ENCODE peak calls at places on chromosomes 4 and X, in seven cellular contexts. Y is upper lobe of left lung, C is HepG2, A is HCT116, M is GM23338, S is Panc1, B is GM12878. X is an unnamed sample.

GRCh38 chr4:79982587-79983327 is 90.3 kb downstream of the ANTXR2 start:
- ATAC-seq in S (no peak), Y (no peak), M (no peak), B (no peak), C (no peak), A (no peak), X (no peak)

GRCh38 chr4:39357002-39357401 is 9.2 kb downstream of the RFC1 start:
- ATAC-seq in M (no peak), S (no peak), Y (no peak), B (peak; percentile 64), C (no peak), A (no peak), X (no peak)

GRCh38 chr4:127352220-127352619 is 280.5 kb upstream of the INTU start:
- ATAC-seq in Y (no peak), S (no peak), M (peak; percentile 82), C (peak; percentile 53), A (peak; percentile 58), B (no peak), X (no peak)

GRCh38 chr4:163111588-163111987 is 55.1 kb downstream of the NAF1 start:
- ATAC-seq in C (peak; percentile 67), S (no peak), M (peak; percentile 73), Y (no peak), B (no peak), A (peak; percentile 65), X (no peak)

GRCh38 chrX:66602381-66602938 is 36.4 kb downstream of the EDA2R start:
- ATAC-seq in C (peak; percentile 65), B (peak; percentile 69), M (no peak), S (no peak), A (no peak), Y (no peak), X (no peak)

GRCh38 chr4:76896048-76896447 is 1.9 kb downstream of the SOWAHB start:
- ATAC-seq in A (no peak), B (no peak), S (no peak), C (no peak), Y (no peak), M (no peak), X (no peak)

GRCh38 chrX:41559235-41559634 is 112.1 kb downstream of the NYX start:
- ATAC-seq in S (no peak), M (no peak), B (no peak), A (no peak), Y (no peak), C (no peak), X (no peak)

GRCh38 chr4:10069065-10069626 is 47.5 kb downstream of the WDR1 start:
- ATAC-seq in B (peak; percentile 21), S (no peak), C (peak; percentile 47), Y (no peak), A (no peak), M (peak; percentile 30), X (no peak)

GRCh38 chr4:3010577-3010976 is 47.2 kb downstream of the GRK4 start:
- ATAC-seq in M (no peak), B (no peak), C (no peak), A (no peak), Y (no peak), S (no peak), X (peak; percentile 35)

GRCh38 chrX:86002076-86002896 is 45.1 kb downstream of the CHM start:
- ATAC-seq in S (no peak), Y (no peak), A (peak; percentile 61), B (peak; percentile 55), C (peak; percentile 99), M (peak; percentile 92), X (no peak)

GRCh38 chr4:67051000-67051789 is 494.1 kb downstream of the CENPC start:
- ATAC-seq in M (peak; percentile 67), B (no peak), S (no peak), C (no peak), A (no peak), Y (no peak), X (no peak)

GRCh38 chr4:13160906-13161305 is 323.2 kb downstream of the RAB28 start:
- ATAC-seq in Y (no peak), M (no peak), S (no peak), A (no peak), C (no peak), B (no peak), X (no peak)

GRCh38 chr4:137343221-137343620 is 189.1 kb downstream of the PCDH18 start:
- ATAC-seq in C (no peak), B (no peak), M (no peak), A (no peak), Y (no peak), S (no peak), X (no peak)

GRCh38 chrX:149858592-149858991 is 22.4 kb upstream of the MAGEA8 start:
- ATAC-seq in C (no peak), B (no peak), S (no peak), M (no peak), A (no peak), Y (peak; percentile 22), X (no peak)

GRCh38 chr4:86947494-86948120 is 12.8 kb downstream of the AFF1 start:
- ATAC-seq in B (peak; percentile 70), S (no peak), Y (no peak), M (peak; percentile 49), C (no peak), A (no peak), X (no peak)

GRCh38 chrX:72060196-72060974 is 71.3 kb downstream of the RTL5 start:
- ATAC-seq in Y (no peak), C (no peak), S (no peak), M (peak; percentile 83), B (no peak), A (no peak), X (peak; percentile 14)

GRCh38 chr4:103429283-103429682 is 231.1 kb upstream of the CENPE start:
- ATAC-seq in S (no peak), B (peak; percentile 95), M (peak; percentile 97), Y (no peak), A (peak; percentile 94), C (peak; percentile 66), X (no peak)

GRCh38 chrX:41512394-41512793 is 65.3 kb downstream of the NYX start:
- ATAC-seq in Y (no peak), S (no peak), A (no peak), B (peak; percentile 94), C (no peak), M (no peak), X (no peak)

DNA sequence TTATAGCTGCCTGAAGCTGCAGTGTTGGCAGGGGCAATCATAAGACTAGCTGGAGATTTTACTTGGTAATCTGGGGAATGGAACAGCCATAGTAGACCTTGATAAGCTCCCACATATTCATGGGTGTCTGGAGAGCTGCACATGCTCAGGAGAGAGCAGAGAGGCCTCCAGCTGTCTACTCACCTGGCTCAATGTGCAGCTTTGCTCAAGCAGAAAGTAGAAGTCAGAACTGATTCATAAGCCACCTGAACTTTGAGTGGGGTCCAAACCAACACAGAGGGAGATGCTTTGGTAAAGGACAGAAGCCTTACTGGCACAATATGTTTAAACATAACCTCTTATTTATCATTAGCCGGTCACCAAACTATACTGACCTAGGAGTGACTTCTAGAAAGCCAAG is 54.4 kb downstream of the KDM6A start:
- ATAC-seq in S (no peak), Y (no peak), B (peak; percentile 26), M (no peak), A (no peak), C (peak; percentile 97), X (no peak)
- H3K4me1 ChIP-seq in S (peaks cover 5% of the 10 kb centered on the region), Y (peaks cover 13% of the 10 kb centered on the region), B (no peaks in the 10 kb centered on the region), M (no peaks in the 10 kb centered on the region), A (peaks cover 2% of the 10 kb centered on the region), C (peaks cover 60% of the 10 kb centered on the region), X (peaks cover 20% of the 10 kb centered on the region)

GRCh38 chr4:138897818-138898226 is 117.8 kb upstream of the NOCT start:
- ATAC-seq in Y (no peak), B (no peak), S (no peak), C (no peak), A (no peak), M (no peak), X (no peak)
- TF ChIP-seq POLR2AphosphoS5 in Y (no peak), B (no peak), S (no peak), C (no peak), A (no peak), M (no peak), X (no peak)

DNA sequence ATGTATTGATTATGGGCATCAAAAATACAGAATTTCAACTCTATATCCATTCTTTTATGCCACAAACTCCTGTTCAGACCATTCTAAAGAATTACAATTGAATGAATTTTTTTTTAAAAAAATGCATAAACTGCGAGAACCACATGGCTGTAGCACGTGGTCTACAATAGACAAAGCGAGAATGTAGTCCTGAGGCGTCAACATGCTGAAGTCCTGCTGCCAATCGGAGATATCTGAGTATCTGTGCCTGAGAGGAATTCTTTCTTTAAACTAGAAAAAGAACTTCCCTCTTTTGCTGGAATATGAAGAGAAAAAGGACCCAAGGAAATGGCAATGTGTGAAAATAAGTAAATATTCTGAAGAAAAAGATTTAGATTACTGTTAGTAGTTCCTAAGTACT is 105.7 kb downstream of the CDS1 start:
- ATAC-seq in Y (no peak), B (no peak), M (no peak), C (no peak), A (no peak), S (no peak), X (no peak)
- H3K4me1 ChIP-seq in Y (peaks cover 5% of the 10 kb centered on the region), B (no peaks in the 10 kb centered on the region), M (peaks cover 9% of the 10 kb centered on the region), C (no peaks in the 10 kb centered on the region), A (peaks cover 20% of the 10 kb centered on the region), S (peaks cover 20% of the 10 kb centered on the region), X (peaks cover 8% of the 10 kb centered on the region)

GRCh38 chr4:185471235-185472062 is at the start of gene CCDC110:
- ATAC-seq in A (peak; percentile 95), Y (peak; percentile 97), C (peak; percentile 96), M (peak; percentile 91), S (peak; percentile 96), B (peak; percentile 94), X (peak; percentile 94)
- TF ChIP-seq POLR2AphosphoS5 in A (peak; percentile 53), Y (no peak), C (no peak), M (peak; percentile 59), S (no peak), B (peak; percentile 48), X (peak; percentile 58)

DNA sequence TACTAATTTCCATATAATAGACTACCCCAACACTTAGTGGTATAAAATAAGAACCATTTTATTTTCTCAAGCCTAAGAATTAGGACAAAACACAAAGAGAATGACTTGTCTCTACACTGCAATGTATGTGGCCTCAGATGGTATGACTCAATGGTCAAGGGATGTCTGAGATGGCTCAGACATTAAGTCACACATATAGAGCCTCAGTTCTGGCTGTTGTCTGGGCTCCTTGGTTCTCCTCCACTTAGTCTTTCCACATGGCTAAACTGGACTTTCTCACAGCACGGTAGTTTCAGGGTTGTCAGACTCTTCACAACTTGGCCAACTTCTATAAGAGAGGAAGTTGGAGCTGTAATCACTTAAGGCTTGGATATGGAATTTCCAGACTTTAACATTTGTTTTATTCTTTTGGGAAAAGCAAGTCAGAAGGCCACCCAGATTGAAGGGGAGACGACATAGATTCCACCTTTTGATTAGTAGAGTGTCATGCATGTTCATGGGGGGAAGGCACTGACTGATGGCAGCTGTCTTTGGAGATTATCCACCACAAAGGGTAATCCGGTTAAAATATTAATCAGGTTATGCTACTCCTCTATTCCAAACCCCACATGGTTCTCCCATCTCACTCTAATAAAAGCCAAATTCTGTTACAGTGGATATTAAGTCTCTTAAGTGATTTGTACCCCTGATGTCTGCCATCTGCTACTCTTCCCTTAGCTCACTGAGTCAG is 9.4 kb downstream of the IL15 start:
- ATAC-seq in B (peak; percentile 51), C (no peak), A (no peak), M (no peak), Y (no peak), S (no peak), X (no peak)
- H3K4me1 ChIP-seq in B (peaks cover 3% of the 10 kb centered on the region), C (no peaks in the 10 kb centered on the region), A (no peaks in the 10 kb centered on the region), M (no peaks in the 10 kb centered on the region), Y (peaks cover 2% of the 10 kb centered on the region), S (no peaks in the 10 kb centered on the region), X (no peaks in the 10 kb centered on the region)

GRCh38 chr4:184396001-184396400 is 78.3 kb downstream of the IRF2 start:
- ATAC-seq in S (no peak), M (no peak), B (peak; percentile 89), A (no peak), Y (no peak), C (no peak), X (no peak)
- TF ChIP-seq POLR2AphosphoS5 in S (no peak), M (no peak), B (peak; percentile 27), A (no peak), Y (no peak), C (no peak), X (no peak)